ENCODE peak calls at places on chromosomes 1 and 21, in seven cellular contexts. U, E, W, T, O, B and F are unnamed samples.

GRCh38 chr1:11600901-11601300 is 53.3 kb downstream of the FBXO2 start:
- DNase-seq in U (no peak), E (no peak), W (no peak), T (no peak), O (no peak), B (no peak), F (no peak)

GRCh38 chr21:22399717-22400520 is 1401.7 kb downstream of the NCAM2 start:
- DNase-seq in U (no peak), E (no peak), W (no peak), T (no peak), O (no peak), B (no peak), F (no peak)

GRCh38 chr1:36884029-36884701 is 150.2 kb downstream of the GRIK3 start:
- DNase-seq in U (no peak), E (no peak), W (no peak), T (no peak), O (no peak), B (no peak), F (no peak)

GRCh38 chr1:47211796-47212269 is 20.2 kb downstream of the TAL1 start:
- DNase-seq in U (peak; percentile 74), E (no peak), W (no peak), T (no peak), O (no peak), B (no peak), F (no peak)

GRCh38 chr1:173195596-173196088 is 11.5 kb downstream of the TNFSF4 start:
- DNase-seq in U (no peak), E (no peak), W (peak; percentile 37), T (no peak), O (no peak), B (no peak), F (peak; percentile 47)

GRCh38 chr1:101073836-101074235 is 48.3 kb upstream of the DPH5 start:
- DNase-seq in U (no peak), E (no peak), W (no peak), T (no peak), O (no peak), B (no peak), F (no peak)

GRCh38 chr1:59061876-59062275 is 235.0 kb upstream of the FGGY start:
- DNase-seq in U (no peak), E (peak; percentile 32), W (peak; percentile 20), T (peak; percentile 66), O (no peak), B (peak; percentile 90), F (peak; percentile 68)

GRCh38 chr1:172638885-172639831 is 19.7 kb upstream of the FASLG start:
- DNase-seq in U (peak; percentile 45), E (peak; percentile 59), W (no peak), T (no peak), O (peak; percentile 51), B (peak; percentile 99), F (peak; percentile 36)

GRCh38 chr1:117592155-117592554 is 13.7 kb upstream of the TENT5C start:
- DNase-seq in U (no peak), E (no peak), W (peak; percentile 97), T (no peak), O (no peak), B (no peak), F (no peak)
- TF ChIP-seq POLR2A in U (no peak), E (no peak), W (no peak), T (no peak), O (no peak), B (no peak), F (no peak)

DNA sequence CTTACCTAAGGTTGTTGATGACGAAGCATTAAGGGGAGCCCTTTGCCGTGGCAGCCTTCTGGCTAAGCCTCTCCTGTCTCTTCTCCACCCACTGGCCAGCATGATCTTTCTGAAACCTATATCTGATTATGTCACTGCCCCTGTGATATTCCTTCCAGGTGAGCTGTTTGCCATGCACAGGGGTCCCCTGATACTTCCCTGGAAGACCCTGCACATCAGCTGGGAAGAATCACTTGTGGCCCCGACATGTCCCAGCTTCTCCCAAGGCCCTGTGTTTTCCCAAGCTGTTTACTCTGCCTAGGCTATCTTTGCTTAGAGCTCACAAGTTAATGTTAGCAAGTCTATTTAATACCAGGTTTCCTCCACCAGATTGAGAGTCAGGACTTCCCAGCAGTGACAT is 12.3 kb downstream of the RD3 start:
- DNase-seq in U (no peak), E (no peak), W (no peak), T (no peak), O (no peak), B (no peak), F (no peak)
- H3K27ac ChIP-seq in U (no peak overlapping the region), E (no peak overlapping the region), W (no peak overlapping the region), T (no peak overlapping the region), O (no peak overlapping the region), B (no peak overlapping the region), F (no peak overlapping the region)

GRCh38 chr1:24020470-24020869 is 40.3 kb upstream of the SRSF10 start:
- DNase-seq in U (no peak), E (no peak), W (no peak), T (peak; percentile 29), O (no peak), B (no peak), F (no peak)

GRCh38 chr1:24020032-24020431 is 39.9 kb upstream of the SRSF10 start:
- DNase-seq in U (no peak), E (no peak), W (no peak), T (peak; percentile 73), O (no peak), B (peak; percentile 70), F (no peak)

GRCh38 chr1:24021403-24022266 is 41.5 kb upstream of the SRSF10 start:
- DNase-seq in U (no peak), E (no peak), W (no peak), T (no peak), O (no peak), B (no peak), F (peak; percentile 63)

GRCh38 chr1:24018611-24019580 is 38.8 kb upstream of the SRSF10 start:
- DNase-seq in U (peak; percentile 94), E (peak; percentile 79), W (peak; percentile 100), T (peak; percentile 99), O (peak; percentile 90), B (peak; percentile 99), F (peak; percentile 54)

GRCh38 chr1:24022611-24023359 is 42.7 kb upstream of the SRSF10 start:
- DNase-seq in U (no peak), E (no peak), W (peak; percentile 55), T (no peak), O (peak; percentile 79), B (peak; percentile 89), F (peak; percentile 64)
- TF ChIP-seq POLR2A in U (no peak), E (no peak), W (no peak), T (no peak), O (no peak), B (peak; percentile 42), F (no peak)

DNA sequence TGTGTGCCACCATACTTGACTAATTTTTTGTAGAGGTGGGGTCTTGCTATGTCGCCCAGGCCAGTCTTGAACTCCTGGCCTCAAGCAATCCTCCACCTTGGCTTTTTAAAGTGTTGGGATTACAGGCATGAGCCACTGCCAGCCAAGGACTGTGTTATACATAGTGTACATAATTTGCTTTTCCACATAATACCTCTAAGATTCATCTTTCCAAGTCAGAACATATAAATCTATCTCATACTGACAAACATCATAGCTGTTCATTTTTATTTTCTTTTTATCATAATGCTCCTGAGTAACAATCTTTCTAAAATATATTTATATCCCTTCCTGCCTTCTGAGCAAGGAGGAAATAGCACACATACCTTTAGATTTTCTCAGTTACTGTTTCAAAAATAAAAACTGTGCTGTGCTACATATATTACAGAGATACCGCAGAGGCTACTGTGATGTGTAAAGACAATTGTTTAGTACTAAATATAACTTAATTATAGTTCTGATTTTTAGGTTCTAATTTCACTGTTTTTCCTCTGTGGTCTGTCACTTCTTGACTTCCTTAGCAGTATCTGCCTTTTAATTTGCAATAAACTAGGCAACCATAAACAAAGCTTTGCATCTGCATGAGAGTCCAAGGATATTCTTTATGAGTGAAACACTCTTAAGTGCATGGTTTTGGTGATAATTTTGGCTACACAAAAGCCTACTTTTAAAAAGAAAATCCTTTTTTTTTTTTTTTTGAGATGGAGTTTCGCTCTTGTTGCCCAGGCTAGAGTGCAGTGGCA is 59.3 kb downstream of the EYA3 start:
- DNase-seq in U (no peak), E (no peak), W (no peak), T (no peak), O (no peak), B (peak; percentile 43), F (no peak)
- H3K27ac ChIP-seq in U (no peak overlapping the region), E (no peak overlapping the region), W (no peak overlapping the region), T (no peak overlapping the region), O (no peak overlapping the region), B (peak overlapping the region; percentile 92), F (no peak overlapping the region)

DNA sequence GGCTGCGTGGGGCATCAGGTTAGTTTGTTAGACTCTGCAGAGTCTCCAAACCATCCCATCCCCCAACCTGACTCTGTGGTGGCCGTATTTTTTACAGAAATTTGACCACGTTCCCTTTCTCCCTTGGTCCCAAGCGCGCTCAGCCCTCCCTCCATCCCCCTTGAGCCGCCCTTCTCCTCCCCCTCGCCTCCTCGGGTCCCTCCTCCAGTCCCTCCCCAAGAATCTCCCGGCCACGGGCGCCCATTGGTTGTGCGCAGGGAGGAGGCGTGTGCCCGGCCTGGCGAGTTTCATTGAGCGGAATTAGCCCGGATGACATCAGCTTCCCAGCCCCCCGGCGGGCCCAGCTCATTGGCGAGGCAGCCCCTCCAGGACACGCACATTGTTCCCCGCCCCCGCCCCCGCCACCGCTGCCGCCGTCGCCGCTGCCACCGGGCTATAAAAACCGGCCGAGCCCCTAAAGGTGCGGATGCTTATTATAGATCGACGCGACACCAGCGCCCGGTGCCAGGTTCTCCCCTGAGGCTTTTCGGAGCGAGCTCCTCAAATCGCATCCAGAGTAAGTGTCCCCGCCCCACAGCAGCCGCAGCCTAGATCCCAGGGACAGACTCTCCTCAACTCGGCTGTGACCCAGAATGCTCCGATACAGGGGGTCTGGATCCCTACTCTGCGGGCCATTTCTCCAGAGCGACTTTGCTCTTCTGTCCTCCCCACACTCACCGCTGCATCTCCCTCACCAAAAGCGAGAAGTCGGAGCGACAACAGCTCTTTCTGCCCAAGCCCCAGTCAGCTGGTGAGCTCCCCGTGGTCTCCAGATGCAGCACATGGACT is at the start of gene OLIG2:
- DNase-seq in U (no peak), E (no peak), W (no peak), T (no peak), O (no peak), B (peak; percentile 16), F (no peak)
- TF ChIP-seq POLR2A in U (no peak), E (no peak), W (no peak), T (no peak), O (no peak), B (no peak), F (no peak)